ENCODE peak calls at places on chromosomes 13 and 19, in six cellular contexts. R is GM13977; C is astrocyte of the hippocampus; Q is kidney tubule cell; H is stimulated activated CD4-positive, alpha-beta T cell treated with anti-CD3 and anti-CD28 coated beads, Interleukin-4, amount 100 ng/mL, for 24 hours; G is RWPE1. P is an unnamed sample.

GRCh38 chr19:29587518-29587986 is 18.5 kb upstream of the POP4 start:
- DNase-seq in R (peak), H (peak), Q (peak), G (no peak), C (no peak), P (peak)

GRCh38 chr19:32498641-32499200 is 82.3 kb upstream of the PDCD5 start:
- DNase-seq in R (no peak), C (no peak), H (no peak), G (no peak), Q (peak), P (peak)

GRCh38 chr13:40983725-40984669 is 35.1 kb downstream of the ELF1 start:
- DNase-seq in G (no peak), C (no peak), R (no peak), Q (no peak), H (no peak), P (no peak)

GRCh38 chr19:55247621-55248099 is 11.2 kb downstream of the PPP6R1 start:
- DNase-seq in R (no peak), G (peak), C (peak), Q (peak), H (no peak), P (no peak)

GRCh38 chr13:47135800-47136658 is 239.2 kb upstream of the HTR2A start:
- DNase-seq in R (no peak), H (no peak), G (no peak), C (no peak), Q (peak), P (no peak)

GRCh38 chr13:23321534-23322241 is 111.8 kb downstream of the SACS start:
- DNase-seq in H (peak), Q (peak), C (peak), G (peak), R (peak), P (peak)

GRCh38 chr13:49895826-49896225 is 40.3 kb downstream of the SPRYD7 start:
- DNase-seq in G (no peak), Q (no peak), C (no peak), R (no peak), H (no peak), P (no peak)

GRCh38 chr19:50264483-50265186 is 61.2 kb downstream of the MYH14 start:
- DNase-seq in R (no peak), Q (no peak), G (no peak), C (no peak), H (no peak), P (no peak)

GRCh38 chr13:109348514-109349340 is 437.7 kb downstream of the IRS2 start:
- DNase-seq in H (no peak), C (peak), R (no peak), G (peak), Q (peak), P (no peak)

GRCh38 chr19:28495046-28495445 is 717.9 kb downstream of the UQCRFS1 start:
- DNase-seq in R (no peak), G (no peak), H (no peak), Q (no peak), C (no peak), P (no peak)

GRCh38 chr13:45040626-45041025 is 51.3 kb downstream of the GPALPP1 start:
- DNase-seq in C (peak), R (no peak), Q (no peak), G (peak), H (no peak), P (peak)

GRCh38 chr13:71722206-71722605 is 144.8 kb downstream of the DACH1 start:
- DNase-seq in Q (peak), G (no peak), H (no peak), C (peak), R (no peak), P (no peak)

GRCh38 chr19:39112338-39112890 is 13.2 kb upstream of the PAK4 start:
- DNase-seq in C (peak), Q (peak), H (no peak), G (peak), R (no peak), P (no peak)

GRCh38 chr13:76879211-76879875 is 6.9 kb downstream of the KCTD12 start:
- DNase-seq in H (peak), R (peak), Q (peak), G (peak), C (peak), P (peak)

GRCh38 chr19:50514346-50515167 is 844 bp upstream of the ASPDH start:
- DNase-seq in G (no peak), R (no peak), Q (no peak), C (peak), H (no peak), P (no peak)

GRCh38 chr19:46018729-46019251 is 4.1 kb downstream of the PGLYRP1 start:
- DNase-seq in H (no peak), G (no peak), C (no peak), R (no peak), Q (no peak), P (no peak)

GRCh38 chr13:112134150-112135075 is 67.5 kb downstream of the SOX1 start:
- DNase-seq in C (no peak), H (no peak), R (no peak), Q (no peak), G (no peak), P (no peak)

GRCh38 chr19:47036233-47036651 is 12.2 kb downstream of the TMEM160 start:
- DNase-seq in H (no peak), G (no peak), Q (no peak), R (no peak), C (no peak), P (no peak)

GRCh38 chr19:11203194-11204075 is 6.1 kb upstream of the KANK2 start:
- DNase-seq in C (peak), Q (peak), R (peak), H (peak), G (peak), P (no peak)

GRCh38 chr19:33509774-33510173 is 11.8 kb downstream of the PEPD start:
- DNase-seq in C (no peak), R (no peak), G (no peak), Q (no peak), H (no peak), P (no peak)

GRCh38 chr19:18363787-18364186 is 22.2 kb upstream of the GDF15 start:
- DNase-seq in R (no peak), H (no peak), Q (no peak), C (no peak), G (no peak), P (no peak)

GRCh38 chr19:50952890-50953289 is at the start of gene KLK5:
- DNase-seq in Q (no peak), C (peak), G (peak), R (no peak), H (no peak), P (no peak)